ENCODE peak calls at places on chromosomes 3 and 15, in ten cellular contexts. P, T, Y, S, L, A, B, R, Q and N are unnamed samples.

GRCh38 chr3:150303776-150304175 is 104.3 kb upstream of the TSC22D2 start:
- DNase-seq in P (no peak), T (no peak), Y (no peak), S (no peak), L (peak), A (no peak), B (no peak), R (peak), Q (peak), N (no peak)

GRCh38 chr15:62165793-62166380 is 802 bp upstream of the C2CD4B start:
- DNase-seq in P (no peak), T (no peak), Y (no peak), S (no peak), L (no peak), A (no peak), B (no peak), R (no peak), Q (peak), N (peak)

GRCh38 chr3:123072152-123072551 is 5.3 kb downstream of the PDIA5 start:
- DNase-seq in P (no peak), T (no peak), Y (no peak), S (no peak), L (no peak), A (peak), B (no peak), R (no peak), Q (no peak), N (no peak)

GRCh38 chr15:60795889-60796288 is 316.9 kb upstream of the ICE2 start:
- DNase-seq in P (no peak), T (no peak), Y (no peak), S (no peak), L (no peak), A (no peak), B (no peak), R (no peak), Q (no peak), N (no peak)

GRCh38 chr15:51137024-51137423 is 42.3 kb upstream of the TNFAIP8L3 start:
- DNase-seq in P (no peak), T (no peak), Y (no peak), S (no peak), L (no peak), A (no peak), B (no peak), R (no peak), Q (no peak), N (no peak)

GRCh38 chr3:149917124-149917667 is 53.5 kb downstream of the PFN2 start:
- DNase-seq in P (no peak), T (no peak), Y (no peak), S (no peak), L (no peak), A (no peak), B (no peak), R (no peak), Q (no peak), N (no peak)

GRCh38 chr3:152100491-152101086 is 168.1 kb upstream of the MBNL1 start:
- DNase-seq in P (no peak), T (no peak), Y (no peak), S (no peak), L (no peak), A (no peak), B (no peak), R (no peak), Q (no peak), N (no peak)

GRCh38 chr15:27089676-27090075 is 118.7 kb downstream of the GABRG3 start:
- DNase-seq in P (no peak), T (no peak), Y (no peak), S (no peak), L (no peak), A (no peak), B (no peak), R (no peak), Q (no peak), N (no peak)

GRCh38 chr15:29636921-29637320 is 185.3 kb downstream of the TJP1 start:
- DNase-seq in P (no peak), T (no peak), Y (no peak), S (no peak), L (no peak), A (no peak), B (no peak), R (no peak), Q (no peak), N (no peak)

GRCh38 chr3:127803619-127804018 is 18.7 kb downstream of the MGLL start:
- DNase-seq in P (no peak), T (no peak), Y (no peak), S (no peak), L (no peak), A (no peak), B (no peak), R (peak), Q (peak), N (peak)

GRCh38 chr3:120302361-120302760 is 17.3 kb upstream of the GPR156 start:
- DNase-seq in P (no peak), T (no peak), Y (no peak), S (no peak), L (no peak), A (no peak), B (no peak), R (no peak), Q (no peak), N (peak)

GRCh38 chr15:97082835-97083234 is 752.3 kb downstream of the NR2F2 start:
- DNase-seq in P (peak), T (no peak), Y (no peak), S (no peak), L (peak), A (no peak), B (no peak), R (no peak), Q (no peak), N (no peak)

GRCh38 chr15:95247068-95247984 is 1016.0 kb downstream of the MCTP2 start:
- DNase-seq in P (no peak), T (no peak), Y (no peak), S (no peak), L (no peak), A (peak), B (no peak), R (peak), Q (peak), N (peak)

GRCh38 chr15:70324001-70324974 is 226.6 kb upstream of the TLE3 start:
- DNase-seq in P (no peak), T (no peak), Y (no peak), S (no peak), L (no peak), A (peak), B (no peak), R (peak), Q (no peak), N (no peak)

GRCh38 chr15:96789999-96790398 is 459.5 kb downstream of the NR2F2 start:
- DNase-seq in P (no peak), T (no peak), Y (no peak), S (no peak), L (no peak), A (no peak), B (no peak), R (no peak), Q (no peak), N (no peak)

GRCh38 chr3:9916734-9917680 is at the start of gene IL17RC:
- DNase-seq in P (peak), T (peak), Y (peak), S (peak), L (peak), A (peak), B (no peak), R (peak), Q (peak), N (peak)

GRCh38 chr15:68806220-68807105 is 14.2 kb downstream of the ANP32A start:
- DNase-seq in P (no peak), T (no peak), Y (no peak), S (no peak), L (no peak), A (no peak), B (no peak), R (no peak), Q (no peak), N (no peak)

GRCh38 chr15:68781766-68782588 is 38.7 kb downstream of the ANP32A start:
- DNase-seq in P (no peak), T (no peak), Y (no peak), S (no peak), L (no peak), A (no peak), B (no peak), R (no peak), Q (peak), N (no peak)

GRCh38 chr3:129608087-129608935 is 1.8 kb upstream of the PLXND1 start:
- DNase-seq in P (no peak), T (no peak), Y (no peak), S (peak), L (no peak), A (no peak), B (no peak), R (peak), Q (peak), N (peak)

GRCh38 chr15:75307778-75308390 is 25.2 kb downstream of the GOLGA6D start:
- DNase-seq in P (peak), T (peak), Y (no peak), S (peak), L (peak), A (peak), B (no peak), R (peak), Q (peak), N (peak)